ENCODE peak calls at places on chromosomes 5 and 9, in nine cellular contexts. U is progenitor cell of endocrine pancreas; R is WERI-Rb-1; B is body of pancreas; F is RWPE1; D is brain microvascular endothelial cell; E is CD8-positive, alpha-beta T cell; W is endodermal cell; P is cardiac fibroblast. K is an unnamed sample.

GRCh38 chr9:35481347-35481975 is 8.4 kb upstream of the RUSC2 start:
- DNase-seq in U (no peak), R (peak; percentile 51), B (peak; percentile 80), F (peak; percentile 77), D (peak; percentile 71), E (no peak), W (peak; percentile 83), P (peak; percentile 87), K (no peak)

GRCh38 chr5:154631141-154631540 is 124.0 kb upstream of the LARP1 start:
- DNase-seq in U (no peak), R (no peak), B (no peak), F (no peak), D (no peak), E (no peak), W (no peak), P (no peak), K (no peak)

GRCh38 chr9:82939451-82939850 is 123.5 kb downstream of the RASEF start:
- DNase-seq in U (no peak), R (no peak), B (peak; percentile 57), F (no peak), D (no peak), E (no peak), W (no peak), P (no peak), K (no peak)

GRCh38 chr5:148147415-148147814 is 20.9 kb upstream of the SPINK14 start:
- DNase-seq in U (no peak), R (no peak), B (peak; percentile 22), F (no peak), D (no peak), E (no peak), W (no peak), P (no peak), K (no peak)

GRCh38 chr9:125748511-125749099 is 1.4 kb downstream of the PBX3 start:
- DNase-seq in U (no peak), R (no peak), B (no peak), F (peak; percentile 26), D (no peak), E (peak; percentile 50), W (peak; percentile 70), P (no peak), K (no peak)

GRCh38 chr9:33932078-33932807 is 115.3 kb downstream of the UBE2R2 start:
- DNase-seq in U (no peak), R (no peak), B (no peak), F (no peak), D (no peak), E (no peak), W (peak; percentile 41), P (no peak), K (no peak)

GRCh38 chr9:3028535-3028934 is 184.6 kb upstream of the PUM3 start:
- DNase-seq in U (no peak), R (no peak), B (peak; percentile 11), F (no peak), D (no peak), E (no peak), W (no peak), P (no peak), K (no peak)

GRCh38 chr5:168153263-168153930 is 138.0 kb upstream of the WWC1 start:
- DNase-seq in U (no peak), R (no peak), B (no peak), F (no peak), D (no peak), E (no peak), W (peak; percentile 61), P (no peak), K (no peak)

GRCh38 chr5:172659909-172660628 is 19.0 kb downstream of the NEURL1B start:
- DNase-seq in U (peak; percentile 21), R (peak; percentile 73), B (peak; percentile 93), F (peak; percentile 84), D (peak; percentile 87), E (no peak), W (peak; percentile 85), P (peak; percentile 80), K (peak; percentile 65)

GRCh38 chr9:113886933-113887332 is 10.8 kb downstream of the ZNF618 start:
- DNase-seq in U (no peak), R (no peak), B (no peak), F (no peak), D (peak; percentile 18), E (no peak), W (no peak), P (no peak), K (no peak)

GRCh38 chr9:13674926-13675637 is 395.6 kb upstream of the MPDZ start:
- DNase-seq in U (no peak), R (no peak), B (no peak), F (no peak), D (no peak), E (no peak), W (no peak), P (no peak), K (no peak)

GRCh38 chr9:121303456-121304451 is 35.8 kb downstream of the GSN start:
- DNase-seq in U (no peak), R (no peak), B (no peak), F (no peak), D (no peak), E (no peak), W (no peak), P (no peak), K (no peak)

DNA sequence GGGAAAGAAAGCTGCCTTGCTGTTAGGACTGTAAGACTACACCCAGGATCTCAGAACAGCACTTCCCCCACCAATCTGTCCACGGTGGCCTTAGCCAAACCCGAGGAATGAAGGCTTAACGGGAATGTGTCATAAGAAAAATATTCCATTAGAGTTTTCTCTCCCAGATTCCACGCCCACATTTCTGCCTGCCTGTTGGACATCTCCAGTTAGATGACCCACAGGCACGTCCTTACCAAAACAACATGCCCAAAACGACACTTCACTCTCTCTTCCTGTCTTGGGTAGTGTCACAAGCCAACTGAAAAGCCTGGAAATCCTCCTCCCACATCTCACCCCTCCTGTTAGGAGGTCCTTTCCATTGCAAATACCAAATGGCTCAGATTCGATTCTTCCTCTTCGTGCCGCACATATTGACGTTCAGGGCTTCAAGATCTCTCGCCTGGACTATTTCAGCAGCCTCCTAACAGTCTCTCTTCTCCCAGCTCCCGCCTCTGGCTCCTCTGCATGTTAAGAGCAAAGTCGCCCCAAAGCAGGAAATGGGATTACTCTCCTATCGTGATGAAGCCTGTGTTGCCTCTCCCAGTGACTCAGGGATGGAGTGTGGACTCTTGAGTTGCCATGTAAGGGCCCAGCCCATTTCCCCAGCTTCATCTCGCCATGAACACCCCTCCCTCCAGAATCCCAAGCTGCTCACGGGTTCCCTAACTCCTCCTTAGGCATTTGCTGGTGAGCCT is 159.3 kb downstream of the NR3C1 start:
- DNase-seq in U (no peak), R (no peak), B (peak; percentile 38), F (peak; percentile 95), D (peak; percentile 97), E (no peak), W (no peak), P (peak; percentile 96), K (no peak)
- TF ChIP-seq CTCF in U (no peak), R (no peak), B (no peak), F (no peak), D (no peak), E (no peak), W (no peak), P (no peak), K (no peak)

DNA sequence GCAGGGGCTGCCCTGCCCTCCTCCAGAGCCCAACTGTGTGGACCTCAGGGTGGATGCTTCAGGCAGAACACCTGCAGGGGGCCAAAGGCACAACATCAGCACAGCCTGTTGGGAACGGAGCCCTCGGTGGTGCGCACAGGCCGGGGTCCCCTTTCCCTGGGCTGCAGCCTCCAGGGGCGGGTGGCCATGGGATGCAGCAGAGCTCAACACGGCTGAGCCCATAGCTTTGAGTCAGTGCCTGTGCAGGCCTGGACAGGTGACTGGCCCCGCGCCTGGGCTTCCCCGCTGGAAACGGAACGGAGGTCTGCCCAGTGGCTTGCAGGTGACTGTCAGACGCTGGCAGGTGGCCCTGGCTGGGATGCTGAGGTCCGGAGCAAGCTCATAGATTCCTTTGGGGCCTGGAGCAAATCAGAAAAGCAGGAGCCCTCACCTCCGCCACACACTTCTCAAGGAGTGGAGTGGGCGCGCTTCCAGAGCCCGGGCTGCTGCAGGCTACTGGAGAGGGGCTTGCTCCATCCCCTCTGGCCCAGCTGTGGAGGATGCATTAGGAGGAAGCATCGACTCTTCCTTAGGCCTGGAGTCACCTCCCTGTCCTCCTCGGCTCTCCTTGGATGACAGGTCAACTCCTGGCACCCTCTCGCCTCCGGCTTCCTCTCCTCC is 69.8 kb upstream of the RNU6ATAC start:
- DNase-seq in U (no peak), R (no peak), B (no peak), F (peak; percentile 73), D (no peak), E (no peak), W (no peak), P (no peak), K (no peak)
- TF ChIP-seq CTCF in U (no peak), R (no peak), B (no peak), F (no peak), D (no peak), E (no peak), W (no peak), P (no peak), K (no peak)

GRCh38 chr5:126373621-126374416 is 49.4 kb upstream of the GRAMD2B start:
- DNase-seq in U (no peak), R (no peak), B (no peak), F (no peak), D (peak; percentile 69), E (no peak), W (no peak), P (no peak), K (no peak)

GRCh38 chr5:126370796-126371718 is 52.2 kb upstream of the GRAMD2B start:
- DNase-seq in U (no peak), R (no peak), B (peak; percentile 65), F (peak; percentile 44), D (no peak), E (no peak), W (peak; percentile 61), P (peak; percentile 62), K (no peak)

GRCh38 chr5:126368239-126368812 is 54.9 kb upstream of the GRAMD2B start:
- DNase-seq in U (no peak), R (no peak), B (peak; percentile 33), F (peak; percentile 91), D (no peak), E (no peak), W (peak; percentile 75), P (no peak), K (no peak)

GRCh38 chr5:126369083-126369482 is 54.1 kb upstream of the GRAMD2B start:
- DNase-seq in U (no peak), R (no peak), B (no peak), F (no peak), D (no peak), E (no peak), W (no peak), P (no peak), K (no peak)

GRCh38 chr5:126369995-126370731 is 53.0 kb upstream of the GRAMD2B start:
- DNase-seq in U (no peak), R (no peak), B (peak; percentile 38), F (no peak), D (no peak), E (no peak), W (peak; percentile 59), P (no peak), K (no peak)
- TF ChIP-seq CTCF in U (peak; percentile 25), R (no peak), B (peak; percentile 28), F (no peak), D (peak; percentile 28), E (no peak), W (no peak), P (peak; percentile 42), K (peak; percentile 41)

DNA sequence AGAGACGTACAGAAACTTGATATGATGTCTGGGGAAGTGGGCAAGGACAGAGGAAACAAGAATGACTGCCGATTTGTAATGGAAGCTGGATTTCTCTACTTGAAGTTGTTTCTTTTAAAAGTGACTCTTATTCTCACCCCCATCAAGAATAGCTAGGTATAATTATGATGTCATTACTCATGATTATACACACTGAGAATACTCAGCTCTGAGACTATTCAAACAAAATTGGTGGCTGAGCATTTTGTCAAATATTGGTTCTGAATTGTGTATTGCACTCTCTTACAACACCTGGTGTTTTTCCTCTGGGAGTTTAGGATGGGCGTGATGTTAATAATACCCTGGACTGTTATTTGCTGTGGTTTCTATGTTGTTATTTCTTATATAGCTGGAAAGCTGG is 46.3 kb downstream of the MAST4 start:
- DNase-seq in U (no peak), R (no peak), B (no peak), F (no peak), D (no peak), E (no peak), W (no peak), P (no peak), K (no peak)
- TF ChIP-seq CTCF in U (no peak), R (no peak), B (no peak), F (no peak), D (no peak), E (no peak), W (no peak), P (no peak), K (no peak)